ENCODE peak calls at places on chromosomes 13 and 19, in ten cellular contexts. One of them, this sample, is unnamed.

GRCh38 chr19:2254052-2254872 is 2.0 kb downstream of the JSRP1 start:
- DNase-seq in mesendoderm: peak; percentile 84
- DNase-seq in adrenal gland: peak; percentile 22
- DNase-seq in heart left ventricle: no peak
- DNase-seq in OCI-LY7: no peak
- DNase-seq in keratinocyte: no peak
- DNase-seq in body of pancreas: no peak
- DNase-seq in lung: no peak
- DNase-seq in A549: no peak
- DNase-seq in heart right ventricle: no peak
- DNase-seq in this sample: no peak

GRCh38 chr13:100306444-100306999 is 217.6 kb downstream of the PCCA start:
- DNase-seq in mesendoderm: no peak
- DNase-seq in adrenal gland: no peak
- DNase-seq in heart left ventricle: no peak
- DNase-seq in OCI-LY7: no peak
- DNase-seq in keratinocyte: no peak
- DNase-seq in body of pancreas: no peak
- DNase-seq in lung: no peak
- DNase-seq in A549: no peak
- DNase-seq in heart right ventricle: no peak
- DNase-seq in this sample: no peak

GRCh38 chr19:6211632-6212402 is 68.0 kb downstream of the MLLT1 start:
- DNase-seq in mesendoderm: no peak
- DNase-seq in adrenal gland: peak; percentile 20
- DNase-seq in heart left ventricle: peak; percentile 14
- DNase-seq in OCI-LY7: no peak
- DNase-seq in keratinocyte: no peak
- DNase-seq in body of pancreas: no peak
- DNase-seq in lung: no peak
- DNase-seq in A549: no peak
- DNase-seq in heart right ventricle: no peak
- DNase-seq in this sample: no peak

GRCh38 chr13:79710376-79710775 is 229.4 kb downstream of the NDFIP2 start:
- DNase-seq in mesendoderm: no peak
- DNase-seq in adrenal gland: no peak
- DNase-seq in heart left ventricle: no peak
- DNase-seq in OCI-LY7: no peak
- DNase-seq in keratinocyte: no peak
- DNase-seq in body of pancreas: no peak
- DNase-seq in lung: no peak
- DNase-seq in A549: no peak
- DNase-seq in heart right ventricle: no peak
- DNase-seq in this sample: no peak

GRCh38 chr19:43574424-43575155 is 737 bp downstream of the XRCC1 start:
- DNase-seq in mesendoderm: no peak
- DNase-seq in adrenal gland: no peak
- DNase-seq in heart left ventricle: no peak
- DNase-seq in OCI-LY7: no peak
- DNase-seq in keratinocyte: no peak
- DNase-seq in body of pancreas: no peak
- DNase-seq in lung: no peak
- DNase-seq in A549: no peak
- DNase-seq in heart right ventricle: no peak
- DNase-seq in this sample: peak; percentile 14

GRCh38 chr19:43594710-43595604 is 977 bp downstream of the IRGQ start:
- DNase-seq in mesendoderm: peak; percentile 84
- DNase-seq in adrenal gland: peak; percentile 73
- DNase-seq in heart left ventricle: peak; percentile 49
- DNase-seq in OCI-LY7: peak; percentile 81
- DNase-seq in keratinocyte: no peak
- DNase-seq in body of pancreas: peak; percentile 52
- DNase-seq in lung: peak; percentile 52
- DNase-seq in A549: no peak
- DNase-seq in heart right ventricle: no peak
- DNase-seq in this sample: peak; percentile 14

GRCh38 chr13:27678306-27679040 is 56.8 kb downstream of the POLR1D start:
- DNase-seq in mesendoderm: no peak
- DNase-seq in adrenal gland: no peak
- DNase-seq in heart left ventricle: no peak
- DNase-seq in OCI-LY7: no peak
- DNase-seq in keratinocyte: peak; percentile 13
- DNase-seq in body of pancreas: no peak
- DNase-seq in lung: no peak
- DNase-seq in A549: no peak
- DNase-seq in heart right ventricle: no peak
- DNase-seq in this sample: peak; percentile 44

GRCh38 chr13:30463820-30464495 is 1.8 kb downstream of the HMGB1 start:
- DNase-seq in mesendoderm: peak; percentile 48
- DNase-seq in adrenal gland: no peak
- DNase-seq in heart left ventricle: peak; percentile 53
- DNase-seq in OCI-LY7: peak; percentile 79
- DNase-seq in keratinocyte: no peak
- DNase-seq in body of pancreas: peak; percentile 66
- DNase-seq in lung: peak; percentile 51
- DNase-seq in A549: no peak
- DNase-seq in heart right ventricle: peak; percentile 58
- DNase-seq in this sample: no peak

GRCh38 chr13:112697756-112698655 is 8.2 kb downstream of the ATP11A start:
- DNase-seq in mesendoderm: no peak
- DNase-seq in adrenal gland: no peak
- DNase-seq in heart left ventricle: no peak
- DNase-seq in OCI-LY7: no peak
- DNase-seq in keratinocyte: no peak
- DNase-seq in body of pancreas: no peak
- DNase-seq in lung: no peak
- DNase-seq in A549: no peak
- DNase-seq in heart right ventricle: no peak
- DNase-seq in this sample: no peak

DNA sequence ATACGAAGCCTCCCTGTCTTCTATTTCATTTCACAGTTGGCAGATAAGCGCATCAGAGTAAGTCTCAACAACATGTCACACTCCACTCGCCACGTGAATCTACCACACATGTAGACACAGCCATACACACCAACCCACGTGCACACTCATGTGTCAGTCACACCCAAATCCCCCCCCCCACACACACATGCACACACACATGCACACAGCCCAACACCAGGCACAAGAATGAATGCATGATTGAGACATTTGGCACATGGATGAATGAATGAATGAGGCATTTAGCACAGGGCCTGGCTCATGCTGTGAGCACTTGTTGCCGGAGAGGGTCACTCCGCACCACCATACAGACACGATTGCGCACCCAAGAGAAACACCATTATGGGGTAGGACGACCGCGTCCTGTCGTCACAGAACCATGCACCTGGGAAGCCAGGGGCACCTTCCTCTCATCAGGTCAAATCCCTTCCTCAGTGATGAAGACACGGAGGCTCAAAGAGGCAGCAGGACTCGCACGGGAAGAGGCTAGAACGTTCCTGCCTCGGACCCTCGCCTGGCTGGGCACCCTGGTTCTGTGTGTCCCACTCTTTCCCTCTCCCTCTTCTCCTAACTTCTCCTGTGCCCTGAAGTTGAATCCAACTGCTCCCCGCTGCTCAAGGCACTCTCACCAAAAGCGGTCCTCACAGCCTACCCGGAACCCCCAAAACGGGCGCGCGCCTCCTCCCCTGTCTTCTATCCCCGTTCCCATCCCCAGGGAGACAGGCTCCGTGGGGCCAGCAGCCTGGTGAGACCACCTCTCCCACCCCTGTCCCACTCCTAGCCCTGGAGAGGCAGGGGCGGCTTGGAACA is 1.4 kb downstream of the MEIS3 start:
- DNase-seq in mesendoderm: no peak
- DNase-seq in adrenal gland: no peak
- DNase-seq in heart left ventricle: no peak
- DNase-seq in OCI-LY7: no peak
- DNase-seq in keratinocyte: no peak
- DNase-seq in body of pancreas: no peak
- DNase-seq in lung: no peak
- DNase-seq in A549: no peak
- DNase-seq in heart right ventricle: no peak
- DNase-seq in this sample: no peak
- H3K27ac ChIP-seq in mesendoderm: no peak overlapping the region
- H3K27ac ChIP-seq in adrenal gland: no peak overlapping the region
- H3K27ac ChIP-seq in heart left ventricle: no peak overlapping the region
- H3K27ac ChIP-seq in OCI-LY7: no peak overlapping the region
- H3K27ac ChIP-seq in keratinocyte: no peak overlapping the region
- H3K27ac ChIP-seq in body of pancreas: no peak overlapping the region
- H3K27ac ChIP-seq in lung: no peak overlapping the region
- H3K27ac ChIP-seq in A549: peak overlapping the region; percentile 93
- H3K27ac ChIP-seq in heart right ventricle: no peak overlapping the region
- H3K27ac ChIP-seq in this sample: no peak overlapping the region

DNA sequence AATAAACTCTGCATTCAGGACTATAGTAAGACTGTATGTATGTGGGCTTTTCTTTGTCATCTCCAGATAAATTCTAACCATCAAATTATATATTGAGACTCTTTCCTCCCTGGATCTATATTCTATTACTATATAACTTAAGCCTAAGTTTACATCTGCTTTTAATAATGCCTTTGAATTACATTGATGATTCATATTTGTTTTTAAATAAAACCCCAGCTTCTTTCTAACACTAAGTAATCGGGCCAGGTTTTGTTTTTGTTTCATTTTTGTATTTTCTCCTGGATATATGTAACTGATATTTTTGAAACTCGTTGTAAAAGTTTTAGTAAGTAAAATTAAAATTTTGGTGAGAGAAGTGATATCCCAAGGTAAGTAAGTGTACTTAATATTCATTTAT is 1599.1 kb downstream of the PCDH9 start:
- DNase-seq in mesendoderm: no peak
- DNase-seq in adrenal gland: no peak
- DNase-seq in heart left ventricle: no peak
- DNase-seq in OCI-LY7: no peak
- DNase-seq in keratinocyte: no peak
- DNase-seq in body of pancreas: no peak
- DNase-seq in lung: no peak
- DNase-seq in A549: no peak
- DNase-seq in heart right ventricle: no peak
- DNase-seq in this sample: no peak
- H3K27ac ChIP-seq in mesendoderm: no peak overlapping the region
- H3K27ac ChIP-seq in adrenal gland: no peak overlapping the region
- H3K27ac ChIP-seq in heart left ventricle: no peak overlapping the region
- H3K27ac ChIP-seq in OCI-LY7: no peak overlapping the region
- H3K27ac ChIP-seq in keratinocyte: no peak overlapping the region
- H3K27ac ChIP-seq in body of pancreas: no peak overlapping the region
- H3K27ac ChIP-seq in lung: no peak overlapping the region
- H3K27ac ChIP-seq in A549: no peak overlapping the region
- H3K27ac ChIP-seq in heart right ventricle: no peak overlapping the region
- H3K27ac ChIP-seq in this sample: no peak overlapping the region

GRCh38 chr19:41425174-41426115 is 1.7 kb downstream of the B3GNT8 start:
- DNase-seq in mesendoderm: no peak
- DNase-seq in adrenal gland: no peak
- DNase-seq in heart left ventricle: no peak
- DNase-seq in OCI-LY7: no peak
- DNase-seq in keratinocyte: no peak
- DNase-seq in body of pancreas: no peak
- DNase-seq in lung: no peak
- DNase-seq in A549: no peak
- DNase-seq in heart right ventricle: no peak
- DNase-seq in this sample: no peak

GRCh38 chr19:41427647-41428480 is 690 bp upstream of the B3GNT8 start:
- DNase-seq in mesendoderm: peak; percentile 68
- DNase-seq in adrenal gland: peak; percentile 66
- DNase-seq in heart left ventricle: peak; percentile 39
- DNase-seq in OCI-LY7: no peak
- DNase-seq in keratinocyte: no peak
- DNase-seq in body of pancreas: peak; percentile 37
- DNase-seq in lung: peak; percentile 61
- DNase-seq in A549: no peak
- DNase-seq in heart right ventricle: no peak
- DNase-seq in this sample: no peak

GRCh38 chr19:41424335-41425173 is 2.6 kb downstream of the B3GNT8 start:
- DNase-seq in mesendoderm: no peak
- DNase-seq in adrenal gland: no peak
- DNase-seq in heart left ventricle: no peak
- DNase-seq in OCI-LY7: no peak
- DNase-seq in keratinocyte: no peak
- DNase-seq in body of pancreas: no peak
- DNase-seq in lung: peak; percentile 62
- DNase-seq in A549: no peak
- DNase-seq in heart right ventricle: no peak
- DNase-seq in this sample: no peak

GRCh38 chr19:41426952-41427646 is at the start of gene B3GNT8:
- DNase-seq in mesendoderm: peak; percentile 94
- DNase-seq in adrenal gland: peak; percentile 79
- DNase-seq in heart left ventricle: peak; percentile 92
- DNase-seq in OCI-LY7: no peak
- DNase-seq in keratinocyte: peak; percentile 48
- DNase-seq in body of pancreas: peak; percentile 62
- DNase-seq in lung: peak; percentile 90
- DNase-seq in A549: no peak
- DNase-seq in heart right ventricle: peak; percentile 89
- DNase-seq in this sample: peak; percentile 51

DNA sequence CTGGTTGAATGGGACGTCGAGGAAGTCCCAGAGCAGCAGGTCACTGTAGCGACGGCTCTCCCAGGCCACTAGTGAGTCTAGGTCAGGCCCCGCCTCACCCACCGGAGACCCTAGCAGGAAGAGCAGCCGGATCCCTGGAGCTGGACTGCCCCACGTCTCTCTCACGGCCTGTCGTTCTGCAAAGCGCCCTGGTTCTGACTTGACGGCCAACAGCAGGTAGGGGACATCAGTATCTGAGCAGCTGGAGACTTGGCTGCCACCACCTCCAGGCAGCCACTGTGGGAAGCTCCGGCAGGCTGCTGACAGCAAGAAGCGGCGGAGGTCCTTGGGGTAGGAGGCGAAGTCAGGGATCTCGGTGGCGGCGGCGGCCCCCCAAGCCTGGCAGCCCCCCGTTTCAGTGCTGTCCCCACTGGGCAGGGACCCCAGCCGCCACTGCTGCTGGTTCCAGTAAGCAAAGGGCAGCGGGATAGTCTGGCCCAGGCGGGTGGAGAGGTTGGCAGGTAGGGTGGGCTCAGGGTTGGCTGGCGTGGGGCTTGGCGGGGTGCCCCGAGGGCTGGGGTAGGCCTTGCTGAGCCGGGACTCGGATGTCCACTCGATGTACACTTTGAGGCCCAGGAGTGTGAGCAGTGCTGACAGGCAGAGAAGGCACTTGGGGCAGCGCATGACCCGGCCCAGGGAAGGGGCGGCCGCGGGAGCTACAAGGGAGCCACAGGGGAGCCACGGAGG is 895 bp downstream of the B3GNT8 start:
- DNase-seq in mesendoderm: no peak
- DNase-seq in adrenal gland: no peak
- DNase-seq in heart left ventricle: no peak
- DNase-seq in OCI-LY7: no peak
- DNase-seq in keratinocyte: no peak
- DNase-seq in body of pancreas: no peak
- DNase-seq in lung: no peak
- DNase-seq in A549: no peak
- DNase-seq in heart right ventricle: no peak
- DNase-seq in this sample: no peak
- H3K27ac ChIP-seq in mesendoderm: no peak overlapping the region
- H3K27ac ChIP-seq in adrenal gland: no peak overlapping the region
- H3K27ac ChIP-seq in heart left ventricle: peak overlapping the region; percentile 91
- H3K27ac ChIP-seq in OCI-LY7: no peak overlapping the region
- H3K27ac ChIP-seq in keratinocyte: peak overlapping the region; percentile 69
- H3K27ac ChIP-seq in body of pancreas: peak overlapping the region; percentile 80
- H3K27ac ChIP-seq in lung: peak overlapping the region; percentile 86
- H3K27ac ChIP-seq in A549: no peak overlapping the region
- H3K27ac ChIP-seq in heart right ventricle: peak overlapping the region; percentile 86
- H3K27ac ChIP-seq in this sample: peak overlapping the region; percentile 79

GRCh38 chr13:95137096-95137495 is 164.2 kb downstream of the ABCC4 start:
- DNase-seq in mesendoderm: no peak
- DNase-seq in adrenal gland: no peak
- DNase-seq in heart left ventricle: no peak
- DNase-seq in OCI-LY7: no peak
- DNase-seq in keratinocyte: no peak
- DNase-seq in body of pancreas: no peak
- DNase-seq in lung: no peak
- DNase-seq in A549: no peak
- DNase-seq in heart right ventricle: no peak
- DNase-seq in this sample: no peak
- H3K27ac ChIP-seq in mesendoderm: no peak overlapping the region
- H3K27ac ChIP-seq in adrenal gland: no peak overlapping the region
- H3K27ac ChIP-seq in heart left ventricle: no peak overlapping the region
- H3K27ac ChIP-seq in OCI-LY7: no peak overlapping the region
- H3K27ac ChIP-seq in keratinocyte: no peak overlapping the region
- H3K27ac ChIP-seq in body of pancreas: no peak overlapping the region
- H3K27ac ChIP-seq in lung: no peak overlapping the region
- H3K27ac ChIP-seq in A549: peak overlapping the region; percentile 55
- H3K27ac ChIP-seq in heart right ventricle: no peak overlapping the region
- H3K27ac ChIP-seq in this sample: peak overlapping the region; percentile 7